ENCODE peak calls at places on chromosomes 6 and 20, in seven cellular contexts. Y is NCI-H524; R is stimulated activated CD8-positive, alpha-beta memory T cell treated with anti-CD3 and anti-CD28 coated beads, Interleukin-12 subunit alpha, Interleukin-12 subunit beta, amount 100 ng/mL, for 4 hours; I is skeletal muscle cell; G is iPS DF 6.9; Q is spleen; N is foreskin keratinocyte. C is an unnamed sample.

GRCh38 chr6:46626228-46626909 is 26.2 kb downstream of the CYP39A1 start:
- DNase-seq in Q (no peak), N (no peak), G (no peak), Y (no peak), R (no peak), I (peak; percentile 3), C (no peak)

GRCh38 chr6:33207569-33208088 is 671 bp upstream of the RING1 start:
- DNase-seq in Y (no peak), N (no peak), G (no peak), I (no peak), R (no peak), Q (peak; percentile 85), C (peak; percentile 71)

GRCh38 chr6:37704066-37704465 is 6.4 kb upstream of the MDGA1 start:
- DNase-seq in I (no peak), R (no peak), Q (no peak), N (no peak), G (no peak), Y (no peak), C (no peak)

GRCh38 chr6:88650029-88650619 is 313.3 kb downstream of the RNGTT start:
- DNase-seq in Q (no peak), N (peak; percentile 23), R (no peak), G (no peak), I (peak; percentile 47), Y (no peak), C (no peak)

GRCh38 chr6:42129360-42129676 is 13.1 kb downstream of the C6orf132 start:
- DNase-seq in Q (no peak), Y (no peak), R (no peak), N (no peak), G (no peak), I (no peak), C (no peak)

GRCh38 chr6:156848533-156848932 is 71.4 kb downstream of the ARID1B start:
- DNase-seq in N (no peak), R (no peak), Y (peak; percentile 61), Q (no peak), G (no peak), I (peak; percentile 46), C (peak; percentile 26)

GRCh38 chr20:31869942-31870702 is at the start of the genes DUSP15 and TTLL9:
- DNase-seq in I (no peak), R (no peak), Y (peak; percentile 24), N (no peak), Q (peak; percentile 82), G (no peak), C (peak; percentile 60)

GRCh38 chr6:12150812-12151432 is 138.8 kb downstream of the HIVEP1 start:
- DNase-seq in G (no peak), R (no peak), Y (peak; percentile 2), I (no peak), N (no peak), Q (peak; percentile 78), C (peak; percentile 79)

GRCh38 chr20:63081831-63082230 is 75.1 kb upstream of the BHLHE23 start:
- DNase-seq in G (no peak), N (no peak), Y (no peak), Q (no peak), I (no peak), R (no peak), C (no peak)

GRCh38 chr6:87297115-87297514 is 25.3 kb upstream of the SMIM8 start:
- DNase-seq in R (no peak), Q (no peak), N (no peak), G (no peak), I (peak; percentile 48), Y (no peak), C (no peak)

GRCh38 chr6:43978473-43979360 is 148.5 kb downstream of the MRPL14 start:
- DNase-seq in Y (no peak), N (no peak), R (no peak), Q (no peak), G (no peak), I (no peak), C (peak; percentile 7)

C was measured in WERI-Rb-1.